ENCODE peak calls at places on chromosome 14, in eight cellular contexts. Z is transverse colon, S is AG04450, P is AG04449, V is left lung, C is A549, L is cardiac muscle cell, G is tibial artery. Y is an unnamed sample.

GRCh38 chr14:33584698-33585097 is 366.2 kb downstream of the EGLN3 start:
- DNase-seq in G (no peak), C (no peak), Z (no peak), V (no peak), S (no peak), L (no peak), P (no peak), Y (no peak)

GRCh38 chr14:72061718-72062117 is 129.5 kb downstream of the RGS6 start:
- DNase-seq in S (no peak), L (no peak), C (no peak), V (no peak), P (no peak), Z (no peak), G (no peak), Y (no peak)

GRCh38 chr14:74756326-74756725 is 6.8 kb upstream of the YLPM1 start:
- DNase-seq in P (no peak), G (no peak), C (no peak), Z (no peak), L (peak; percentile 34), V (no peak), S (no peak), Y (no peak)

GRCh38 chr14:104898870-104899510 is 25.7 kb upstream of the PLD4 start:
- DNase-seq in G (no peak), Z (no peak), S (no peak), C (no peak), P (no peak), L (no peak), V (peak; percentile 69), Y (no peak)

GRCh38 chr14:103155013-103155412 is 31.8 kb downstream of the TNFAIP2 start:
- DNase-seq in S (no peak), P (no peak), C (peak; percentile 88), Z (peak; percentile 34), L (no peak), V (peak; percentile 84), G (peak; percentile 88), Y (peak; percentile 63)

GRCh38 chr14:39219075-39219499 is 14.6 kb upstream of the MIA2 start:
- DNase-seq in L (no peak), G (no peak), V (no peak), C (peak; percentile 15), P (no peak), Z (no peak), S (no peak), Y (no peak)

GRCh38 chr14:33839193-33840076 is 111.4 kb downstream of the EGLN3 start:
- DNase-seq in P (no peak), S (no peak), C (peak; percentile 40), V (peak; percentile 47), Z (peak; percentile 39), G (no peak), L (peak; percentile 81), Y (peak; percentile 10)

GRCh38 chr14:63454863-63455622 is 88.1 kb downstream of the PPP2R5E start:
- DNase-seq in G (no peak), S (no peak), P (no peak), Z (no peak), C (no peak), L (no peak), V (no peak), Y (no peak)

GRCh38 chr14:40122978-40123648 is 690.9 kb upstream of the FBXO33 start:
- DNase-seq in V (no peak), P (no peak), G (no peak), C (no peak), S (no peak), Z (no peak), L (no peak), Y (peak; percentile 82)

GRCh38 chr14:23694085-23694975 is 58.2 kb downstream of the DHRS2 start:
- DNase-seq in L (peak; percentile 85), P (no peak), C (no peak), Z (no peak), S (no peak), V (no peak), G (no peak), Y (no peak)

GRCh38 chr14:77286554-77286953 is 15.5 kb upstream of the NGB start:
- DNase-seq in S (no peak), G (no peak), Z (no peak), L (no peak), V (no peak), P (no peak), C (no peak), Y (no peak)

GRCh38 chr14:100443643-100444042 is 120.5 kb downstream of the SLC25A47 start:
- DNase-seq in P (no peak), G (no peak), L (no peak), C (no peak), S (no peak), V (no peak), Z (no peak), Y (no peak)

GRCh38 chr14:21846227-21846885 is 172.7 kb upstream of the OR4E1 start:
- DNase-seq in V (peak; percentile 80), S (no peak), L (peak; percentile 50), Z (peak; percentile 49), P (no peak), C (no peak), G (no peak), Y (no peak)

GRCh38 chr14:74510955-74511354 is 17.4 kb downstream of the ISCA2 start:
- DNase-seq in G (peak; percentile 83), V (no peak), C (no peak), P (no peak), S (no peak), L (no peak), Z (no peak), Y (no peak)

GRCh38 chr14:23550131-23550826 is 1.3 kb downstream of the ZFHX2 start:
- DNase-seq in V (no peak), P (no peak), C (no peak), L (no peak), G (no peak), S (no peak), Z (no peak), Y (no peak)

GRCh38 chr14:104228221-104228620 is 89.8 kb downstream of the KIF26A start:
- DNase-seq in C (no peak), L (no peak), V (peak; percentile 20), G (no peak), S (no peak), P (no peak), Z (peak; percentile 5), Y (no peak)

GRCh38 chr14:53951661-53952265 is 4.9 kb downstream of the BMP4 start:
- DNase-seq in P (no peak), L (peak; percentile 44), C (no peak), Z (no peak), V (peak; percentile 70), G (no peak), S (no peak), Y (no peak)

GRCh38 chr14:53953002-53953827 is 3.4 kb downstream of the BMP4 start:
- DNase-seq in C (peak; percentile 71), L (peak; percentile 94), P (no peak), G (peak; percentile 94), Z (peak; percentile 78), S (peak; percentile 32), V (peak; percentile 91), Y (no peak)

GRCh38 chr14:53954551-53955233 is 1.9 kb downstream of the BMP4 start:
- DNase-seq in S (no peak), L (peak; percentile 27), V (peak; percentile 80), P (no peak), C (no peak), Z (no peak), G (peak; percentile 71), Y (no peak)

GRCh38 chr14:53953828-53954550 is 2.6 kb downstream of the BMP4 start:
- DNase-seq in V (peak; percentile 80), L (peak; percentile 65), C (peak; percentile 38), G (peak; percentile 83), P (no peak), Z (peak; percentile 31), S (no peak), Y (no peak)

DNA sequence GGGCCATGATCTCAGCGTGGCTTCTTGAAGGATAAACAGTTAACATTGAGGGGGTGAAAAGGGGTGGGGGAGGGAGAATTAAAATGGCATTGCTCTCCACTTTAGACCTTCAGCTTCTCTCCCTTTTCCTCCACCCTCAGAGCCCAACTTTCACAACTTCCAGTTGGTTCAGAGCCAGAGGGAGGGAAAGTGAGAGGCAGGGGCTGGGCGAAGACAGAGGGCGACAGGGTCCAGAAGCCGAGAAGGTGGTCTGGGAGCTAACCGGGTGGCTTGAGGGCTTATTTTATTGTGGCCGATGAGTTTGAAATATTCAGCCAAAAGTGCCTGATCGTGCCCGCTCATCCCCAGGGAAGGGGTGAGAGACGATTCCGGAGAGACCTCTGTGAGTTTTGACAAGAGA is 4.1 kb downstream of the BMP4 start:
- DNase-seq in G (no peak), S (no peak), L (peak; percentile 36), Z (no peak), V (no peak), C (no peak), P (no peak), Y (no peak)
- H3K4me3 ChIP-seq in G (peak overlapping the region; percentile 62), S (peak overlapping the region; percentile 62), L (peak overlapping the region; percentile 63), Z (peak overlapping the region; percentile 59), V (peak overlapping the region; percentile 61), C (peak overlapping the region; percentile 53), P (peak overlapping the region; percentile 56), Y (peak overlapping the region; percentile 89)

DNA sequence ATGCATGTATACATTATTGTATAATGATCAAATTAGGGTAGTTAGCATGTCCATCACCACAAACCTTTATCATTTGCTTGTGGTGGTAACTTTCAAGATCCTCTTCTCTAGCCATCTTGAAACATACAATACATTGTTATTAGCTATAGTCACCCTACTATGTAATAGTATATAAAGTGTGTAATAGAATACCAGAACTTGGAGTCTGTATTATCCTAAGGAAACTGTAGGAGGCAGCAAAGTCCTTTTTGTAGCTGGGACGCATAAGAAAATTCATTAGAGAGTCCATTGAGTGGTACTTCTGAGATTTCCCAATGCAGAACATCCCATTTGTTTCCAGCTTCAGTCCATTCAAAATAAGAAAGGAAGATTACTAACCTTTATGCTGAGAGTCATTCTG is 325.9 kb upstream of the LRFN5 start:
- DNase-seq in L (peak; percentile 7), V (no peak), Z (no peak), G (no peak), C (no peak), S (no peak), P (no peak), Y (no peak)
- TF ChIP-seq CTCF in L (peak; percentile 49), V (no peak), Z (peak; percentile 7), G (no peak), C (no peak), S (no peak), P (no peak), Y (peak; percentile 51)

GRCh38 chr14:29650554-29651269 is 276.9 kb downstream of the PRKD1 start:
- DNase-seq in C (no peak), V (no peak), Z (no peak), G (no peak), P (no peak), L (no peak), S (no peak), Y (no peak)
- H3K4me3 ChIP-seq in C (no peak overlapping the region), V (no peak overlapping the region), Z (no peak overlapping the region), G (no peak overlapping the region), P (no peak overlapping the region), L (no peak overlapping the region), S (no peak overlapping the region), Y (no peak overlapping the region)

DNA sequence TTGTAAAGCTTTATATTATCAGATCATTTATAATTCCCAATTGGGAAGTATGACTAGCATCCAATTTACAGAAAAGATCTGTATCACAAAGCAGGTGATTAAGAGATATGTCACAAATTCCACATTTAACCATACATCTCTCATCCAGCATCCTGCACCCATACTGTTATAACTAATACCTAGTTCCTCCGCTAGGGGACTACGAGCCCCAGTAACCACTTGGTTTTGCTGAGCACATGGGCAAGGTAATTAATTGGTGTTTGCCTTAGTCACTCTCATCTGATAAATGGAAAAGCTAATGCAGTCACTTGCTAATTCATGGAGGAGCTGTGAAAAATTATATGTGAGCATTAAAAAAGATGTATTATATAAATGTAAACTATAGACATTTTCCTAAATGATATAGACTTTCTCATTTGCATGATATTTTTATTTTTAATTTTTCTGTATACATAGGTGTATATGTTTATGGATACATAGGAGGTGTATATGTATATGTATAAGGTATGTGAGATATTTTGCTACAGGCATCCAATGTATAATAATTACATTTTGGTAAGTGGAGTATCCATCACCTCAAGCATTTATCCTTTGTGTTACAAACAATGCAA is 1031.8 kb downstream of the GALC start:
- DNase-seq in C (no peak), G (no peak), S (no peak), Z (no peak), V (no peak), L (peak; percentile 18), P (no peak), Y (no peak)
- TF ChIP-seq CTCF in C (no peak), G (peak; percentile 4), S (peak; percentile 68), Z (no peak), V (no peak), L (no peak), P (peak; percentile 57), Y (peak; percentile 51)